ENCODE peak calls at places on chromosomes 4 and X, in ten cellular contexts. One of them, this sample, is unnamed.

GRCh38 chr4:189035091-189035490 is 895.9 kb downstream of the TRIML1 start:
- DNase-seq in choroid plexus epithelial cell: no peak
- DNase-seq in HepG2: no peak
- DNase-seq in fibroblast of mammary gland: no peak
- DNase-seq in coronary artery: no peak
- DNase-seq in bronchial epithelial cell: no peak
- DNase-seq in gastrocnemius medialis: no peak
- DNase-seq in fibroblast of the aortic adventitia: no peak
- DNase-seq in AG10803: no peak
- DNase-seq in mucosa of descending colon: no peak
- DNase-seq in this sample: no peak

GRCh38 chr4:30380404-30380998 is 339.7 kb upstream of the PCDH7 start:
- DNase-seq in choroid plexus epithelial cell: peak; percentile 71
- DNase-seq in HepG2: peak; percentile 23
- DNase-seq in fibroblast of mammary gland: peak; percentile 74
- DNase-seq in coronary artery: no peak
- DNase-seq in bronchial epithelial cell: peak; percentile 77
- DNase-seq in gastrocnemius medialis: no peak
- DNase-seq in fibroblast of the aortic adventitia: peak; percentile 76
- DNase-seq in AG10803: peak; percentile 22
- DNase-seq in mucosa of descending colon: peak; percentile 60
- DNase-seq in this sample: peak; percentile 32

GRCh38 chr4:40395908-40396806 is 61.0 kb downstream of the CHRNA9 start:
- DNase-seq in choroid plexus epithelial cell: peak; percentile 77
- DNase-seq in HepG2: peak; percentile 43
- DNase-seq in fibroblast of mammary gland: peak; percentile 64
- DNase-seq in coronary artery: no peak
- DNase-seq in bronchial epithelial cell: peak; percentile 75
- DNase-seq in gastrocnemius medialis: peak; percentile 79
- DNase-seq in fibroblast of the aortic adventitia: peak; percentile 51
- DNase-seq in AG10803: no peak
- DNase-seq in mucosa of descending colon: peak; percentile 65
- DNase-seq in this sample: no peak

GRCh38 chr4:138629669-138630068 is 385.9 kb upstream of the NOCT start:
- DNase-seq in choroid plexus epithelial cell: no peak
- DNase-seq in HepG2: no peak
- DNase-seq in fibroblast of mammary gland: no peak
- DNase-seq in coronary artery: no peak
- DNase-seq in bronchial epithelial cell: no peak
- DNase-seq in gastrocnemius medialis: no peak
- DNase-seq in fibroblast of the aortic adventitia: no peak
- DNase-seq in AG10803: no peak
- DNase-seq in mucosa of descending colon: no peak
- DNase-seq in this sample: no peak

GRCh38 chr4:89998350-89999098 is 103.9 kb downstream of the MMRN1 start:
- DNase-seq in choroid plexus epithelial cell: no peak
- DNase-seq in HepG2: no peak
- DNase-seq in fibroblast of mammary gland: no peak
- DNase-seq in coronary artery: no peak
- DNase-seq in bronchial epithelial cell: no peak
- DNase-seq in gastrocnemius medialis: no peak
- DNase-seq in fibroblast of the aortic adventitia: no peak
- DNase-seq in AG10803: no peak
- DNase-seq in mucosa of descending colon: no peak
- DNase-seq in this sample: no peak

GRCh38 chr4:6674500-6675149 is 19.1 kb upstream of the S100P start:
- DNase-seq in choroid plexus epithelial cell: peak; percentile 61
- DNase-seq in HepG2: peak; percentile 60
- DNase-seq in fibroblast of mammary gland: peak; percentile 42
- DNase-seq in coronary artery: no peak
- DNase-seq in bronchial epithelial cell: peak; percentile 71
- DNase-seq in gastrocnemius medialis: no peak
- DNase-seq in fibroblast of the aortic adventitia: no peak
- DNase-seq in AG10803: no peak
- DNase-seq in mucosa of descending colon: peak; percentile 72
- DNase-seq in this sample: no peak

GRCh38 chr4:74056858-74057562 is 18.5 kb upstream of the CXCL3 start:
- DNase-seq in choroid plexus epithelial cell: peak; percentile 84
- DNase-seq in HepG2: no peak
- DNase-seq in fibroblast of mammary gland: peak; percentile 91
- DNase-seq in coronary artery: no peak
- DNase-seq in bronchial epithelial cell: peak; percentile 86
- DNase-seq in gastrocnemius medialis: no peak
- DNase-seq in fibroblast of the aortic adventitia: peak; percentile 95
- DNase-seq in AG10803: peak; percentile 89
- DNase-seq in mucosa of descending colon: no peak
- DNase-seq in this sample: peak; percentile 26

GRCh38 chr4:185811509-185812364 is at the start of gene SORBS2:
- DNase-seq in choroid plexus epithelial cell: peak; percentile 65
- DNase-seq in HepG2: peak; percentile 81
- DNase-seq in fibroblast of mammary gland: peak; percentile 33
- DNase-seq in coronary artery: no peak
- DNase-seq in bronchial epithelial cell: peak; percentile 83
- DNase-seq in gastrocnemius medialis: no peak
- DNase-seq in fibroblast of the aortic adventitia: peak; percentile 58
- DNase-seq in AG10803: peak; percentile 16
- DNase-seq in mucosa of descending colon: peak; percentile 77
- DNase-seq in this sample: no peak

GRCh38 chr4:159071178-159071968 is 31.5 kb upstream of the RAPGEF2 start:
- DNase-seq in choroid plexus epithelial cell: peak; percentile 79
- DNase-seq in HepG2: peak; percentile 74
- DNase-seq in fibroblast of mammary gland: peak; percentile 86
- DNase-seq in coronary artery: no peak
- DNase-seq in bronchial epithelial cell: peak; percentile 81
- DNase-seq in gastrocnemius medialis: no peak
- DNase-seq in fibroblast of the aortic adventitia: peak; percentile 65
- DNase-seq in AG10803: peak; percentile 76
- DNase-seq in mucosa of descending colon: no peak
- DNase-seq in this sample: no peak

GRCh38 chr4:113449407-113449974 is 312.0 kb downstream of the CAMK2D start:
- DNase-seq in choroid plexus epithelial cell: peak; percentile 50
- DNase-seq in HepG2: no peak
- DNase-seq in fibroblast of mammary gland: peak; percentile 74
- DNase-seq in coronary artery: no peak
- DNase-seq in bronchial epithelial cell: no peak
- DNase-seq in gastrocnemius medialis: no peak
- DNase-seq in fibroblast of the aortic adventitia: peak; percentile 73
- DNase-seq in AG10803: peak; percentile 71
- DNase-seq in mucosa of descending colon: no peak
- DNase-seq in this sample: no peak

GRCh38 chrX:129632443-129632842 is 22.3 kb downstream of the APLN start:
- DNase-seq in choroid plexus epithelial cell: no peak
- DNase-seq in HepG2: no peak
- DNase-seq in fibroblast of mammary gland: peak; percentile 47
- DNase-seq in coronary artery: no peak
- DNase-seq in bronchial epithelial cell: peak; percentile 3
- DNase-seq in gastrocnemius medialis: no peak
- DNase-seq in fibroblast of the aortic adventitia: peak; percentile 53
- DNase-seq in AG10803: peak; percentile 36
- DNase-seq in mucosa of descending colon: no peak
- DNase-seq in this sample: no peak

GRCh38 chrX:53093177-53093655 is 726 bp upstream of the KANTR start:
- DNase-seq in choroid plexus epithelial cell: peak; percentile 87
- DNase-seq in HepG2: peak; percentile 58
- DNase-seq in fibroblast of mammary gland: peak; percentile 78
- DNase-seq in coronary artery: peak; percentile 88
- DNase-seq in bronchial epithelial cell: peak; percentile 48
- DNase-seq in gastrocnemius medialis: peak; percentile 56
- DNase-seq in fibroblast of the aortic adventitia: peak; percentile 73
- DNase-seq in AG10803: peak; percentile 68
- DNase-seq in mucosa of descending colon: peak; percentile 85
- DNase-seq in this sample: no peak

GRCh38 chrX:44062842-44063241 is 89.7 kb upstream of the NDP start:
- DNase-seq in choroid plexus epithelial cell: no peak
- DNase-seq in HepG2: no peak
- DNase-seq in fibroblast of mammary gland: no peak
- DNase-seq in coronary artery: no peak
- DNase-seq in bronchial epithelial cell: peak; percentile 46
- DNase-seq in gastrocnemius medialis: no peak
- DNase-seq in fibroblast of the aortic adventitia: no peak
- DNase-seq in AG10803: no peak
- DNase-seq in mucosa of descending colon: no peak
- DNase-seq in this sample: no peak

GRCh38 chr4:13441506-13441905 is 42.6 kb downstream of the RAB28 start:
- DNase-seq in choroid plexus epithelial cell: no peak
- DNase-seq in HepG2: no peak
- DNase-seq in fibroblast of mammary gland: no peak
- DNase-seq in coronary artery: no peak
- DNase-seq in bronchial epithelial cell: no peak
- DNase-seq in gastrocnemius medialis: no peak
- DNase-seq in fibroblast of the aortic adventitia: no peak
- DNase-seq in AG10803: no peak
- DNase-seq in mucosa of descending colon: no peak
- DNase-seq in this sample: no peak

GRCh38 chrX:107730298-107730655 is 45.3 kb downstream of the TSC22D3 start:
- DNase-seq in choroid plexus epithelial cell: no peak
- DNase-seq in HepG2: no peak
- DNase-seq in fibroblast of mammary gland: no peak
- DNase-seq in coronary artery: no peak
- DNase-seq in bronchial epithelial cell: no peak
- DNase-seq in gastrocnemius medialis: no peak
- DNase-seq in fibroblast of the aortic adventitia: no peak
- DNase-seq in AG10803: no peak
- DNase-seq in mucosa of descending colon: no peak
- DNase-seq in this sample: no peak

GRCh38 chrX:107733686-107734085 is 41.9 kb downstream of the TSC22D3 start:
- DNase-seq in choroid plexus epithelial cell: no peak
- DNase-seq in HepG2: no peak
- DNase-seq in fibroblast of mammary gland: no peak
- DNase-seq in coronary artery: no peak
- DNase-seq in bronchial epithelial cell: no peak
- DNase-seq in gastrocnemius medialis: no peak
- DNase-seq in fibroblast of the aortic adventitia: no peak
- DNase-seq in AG10803: no peak
- DNase-seq in mucosa of descending colon: no peak
- DNase-seq in this sample: no peak

GRCh38 chrX:107729558-107730297 is 45.9 kb downstream of the TSC22D3 start:
- DNase-seq in choroid plexus epithelial cell: peak; percentile 59
- DNase-seq in HepG2: no peak
- DNase-seq in fibroblast of mammary gland: no peak
- DNase-seq in coronary artery: no peak
- DNase-seq in bronchial epithelial cell: peak; percentile 50
- DNase-seq in gastrocnemius medialis: peak; percentile 77
- DNase-seq in fibroblast of the aortic adventitia: no peak
- DNase-seq in AG10803: no peak
- DNase-seq in mucosa of descending colon: no peak
- DNase-seq in this sample: no peak

GRCh38 chrX:107730991-107731766 is 44.4 kb downstream of the TSC22D3 start:
- DNase-seq in choroid plexus epithelial cell: no peak
- DNase-seq in HepG2: no peak
- DNase-seq in fibroblast of mammary gland: no peak
- DNase-seq in coronary artery: no peak
- DNase-seq in bronchial epithelial cell: no peak
- DNase-seq in gastrocnemius medialis: no peak
- DNase-seq in fibroblast of the aortic adventitia: peak; percentile 58
- DNase-seq in AG10803: no peak
- DNase-seq in mucosa of descending colon: no peak
- DNase-seq in this sample: no peak

DNA sequence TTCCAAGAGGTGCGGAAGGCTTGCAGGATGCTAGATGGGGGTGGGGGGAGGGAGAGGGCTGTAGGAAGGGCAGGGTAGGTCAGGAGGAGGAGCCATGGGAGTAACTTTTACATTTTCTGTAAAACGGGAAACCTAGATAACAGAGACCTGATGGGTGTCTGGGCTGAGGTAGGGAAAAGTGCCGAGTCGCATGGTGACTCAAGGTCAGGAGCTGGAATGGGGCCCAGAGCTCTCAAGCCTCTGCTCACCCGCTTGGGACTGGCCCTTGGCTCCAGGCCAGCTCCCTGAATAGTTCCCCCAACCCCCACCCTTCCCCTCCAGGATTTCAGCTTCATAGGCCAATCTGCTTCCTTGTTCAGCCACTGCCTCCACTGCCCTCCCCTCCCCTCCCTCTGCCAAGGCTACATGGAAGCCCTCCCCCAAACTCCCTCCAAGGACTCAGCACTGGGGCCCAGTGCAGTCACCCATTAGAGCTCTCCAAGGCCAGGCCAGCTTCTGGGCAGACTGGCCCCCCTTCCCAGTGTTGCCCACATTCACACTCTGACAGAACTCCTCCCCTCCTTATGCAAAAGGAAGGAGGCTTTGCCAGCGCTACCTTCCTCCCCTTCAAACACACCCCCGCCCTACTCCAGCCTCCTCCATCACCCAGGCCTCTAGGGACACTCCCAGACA is 43.6 kb downstream of the TSC22D3 start:
- DNase-seq in choroid plexus epithelial cell: peak; percentile 81
- DNase-seq in HepG2: no peak
- DNase-seq in fibroblast of mammary gland: peak; percentile 87
- DNase-seq in coronary artery: peak; percentile 94
- DNase-seq in bronchial epithelial cell: peak; percentile 66
- DNase-seq in gastrocnemius medialis: peak; percentile 84
- DNase-seq in fibroblast of the aortic adventitia: peak; percentile 90
- DNase-seq in AG10803: peak; percentile 49
- DNase-seq in mucosa of descending colon: peak; percentile 77
- DNase-seq in this sample: no peak
- H3K4me3 ChIP-seq in choroid plexus epithelial cell: no peak overlapping the region
- H3K4me3 ChIP-seq in HepG2: no peak overlapping the region
- H3K4me3 ChIP-seq in fibroblast of mammary gland: no peak overlapping the region
- H3K4me3 ChIP-seq in coronary artery: peak overlapping the region; percentile 44
- H3K4me3 ChIP-seq in bronchial epithelial cell: no peak overlapping the region
- H3K4me3 ChIP-seq in gastrocnemius medialis: no peak overlapping the region
- H3K4me3 ChIP-seq in fibroblast of the aortic adventitia: no peak overlapping the region
- H3K4me3 ChIP-seq in AG10803: no peak overlapping the region
- H3K4me3 ChIP-seq in mucosa of descending colon: no peak overlapping the region
- H3K4me3 ChIP-seq in this sample: no peak overlapping the region

GRCh38 chrX:1323315-1323714 is 13.3 kb upstream of the IL3RA start:
- DNase-seq in choroid plexus epithelial cell: peak; percentile 22
- DNase-seq in HepG2: peak; percentile 51
- DNase-seq in fibroblast of mammary gland: no peak
- DNase-seq in coronary artery: no peak
- DNase-seq in bronchial epithelial cell: no peak
- DNase-seq in gastrocnemius medialis: no peak
- DNase-seq in fibroblast of the aortic adventitia: no peak
- DNase-seq in AG10803: no peak
- DNase-seq in mucosa of descending colon: peak; percentile 70
- DNase-seq in this sample: no peak
- TF ChIP-seq CTCF in choroid plexus epithelial cell: peak; percentile 31
- TF ChIP-seq CTCF in HepG2: peak; percentile 81
- TF ChIP-seq CTCF in fibroblast of mammary gland: no peak
- TF ChIP-seq CTCF in coronary artery: no peak
- TF ChIP-seq CTCF in bronchial epithelial cell: no peak
- TF ChIP-seq CTCF in gastrocnemius medialis: no peak
- TF ChIP-seq CTCF in fibroblast of the aortic adventitia: no peak
- TF ChIP-seq CTCF in AG10803: no peak
- TF ChIP-seq CTCF in mucosa of descending colon: peak; percentile 16
- TF ChIP-seq CTCF in this sample: no peak

GRCh38 chr4:119040711-119041185 is 94.9 kb upstream of the MYOZ2 start:
- DNase-seq in choroid plexus epithelial cell: peak; percentile 93
- DNase-seq in HepG2: no peak
- DNase-seq in fibroblast of mammary gland: peak; percentile 88
- DNase-seq in coronary artery: no peak
- DNase-seq in bronchial epithelial cell: peak; percentile 62
- DNase-seq in gastrocnemius medialis: peak; percentile 70
- DNase-seq in fibroblast of the aortic adventitia: peak; percentile 91
- DNase-seq in AG10803: peak; percentile 94
- DNase-seq in mucosa of descending colon: no peak
- DNase-seq in this sample: peak; percentile 80
- H3K4me3 ChIP-seq in choroid plexus epithelial cell: no peak overlapping the region
- H3K4me3 ChIP-seq in HepG2: no peak overlapping the region
- H3K4me3 ChIP-seq in fibroblast of mammary gland: no peak overlapping the region
- H3K4me3 ChIP-seq in coronary artery: no peak overlapping the region
- H3K4me3 ChIP-seq in bronchial epithelial cell: no peak overlapping the region
- H3K4me3 ChIP-seq in gastrocnemius medialis: no peak overlapping the region
- H3K4me3 ChIP-seq in fibroblast of the aortic adventitia: no peak overlapping the region
- H3K4me3 ChIP-seq in AG10803: no peak overlapping the region
- H3K4me3 ChIP-seq in mucosa of descending colon: no peak overlapping the region
- H3K4me3 ChIP-seq in this sample: peak overlapping the region; percentile 14

GRCh38 chrX:141936080-141936479 is 32.4 kb downstream of the MAGEC1 start:
- DNase-seq in choroid plexus epithelial cell: peak; percentile 19
- DNase-seq in HepG2: no peak
- DNase-seq in fibroblast of mammary gland: no peak
- DNase-seq in coronary artery: no peak
- DNase-seq in bronchial epithelial cell: no peak
- DNase-seq in gastrocnemius medialis: no peak
- DNase-seq in fibroblast of the aortic adventitia: no peak
- DNase-seq in AG10803: no peak
- DNase-seq in mucosa of descending colon: no peak
- DNase-seq in this sample: no peak
- TF ChIP-seq CTCF in choroid plexus epithelial cell: peak; percentile 34
- TF ChIP-seq CTCF in HepG2: no peak
- TF ChIP-seq CTCF in fibroblast of mammary gland: no peak
- TF ChIP-seq CTCF in coronary artery: no peak
- TF ChIP-seq CTCF in bronchial epithelial cell: no peak
- TF ChIP-seq CTCF in gastrocnemius medialis: no peak
- TF ChIP-seq CTCF in fibroblast of the aortic adventitia: no peak
- TF ChIP-seq CTCF in AG10803: no peak
- TF ChIP-seq CTCF in mucosa of descending colon: no peak
- TF ChIP-seq CTCF in this sample: no peak

This sample was measured in AG04450.